ENCODE peak calls at places on chromosomes 11 and 22, in eight cellular contexts. W, P, O, V, L, K, U and E are unnamed samples. For H3K9me3 and H3K27me3, the result is how much of the 10 kb centered on the place peaks cover.

GRCh38 chr11:46050065-46050464 is 71.2 kb downstream of the PHF21A start:
- DNase-seq in L (peak), W (peak), O (peak), V (peak), U (peak), K (no peak), P (peak), E (peak)

GRCh38 chr11:58926251-58926650 is 13.0 kb upstream of the GLYATL1 start:
- DNase-seq in K (no peak), P (no peak), L (no peak), W (no peak), V (no peak), O (no peak), U (peak), E (no peak)

GRCh38 chr11:127000291-127000968 is at the start of gene KIRREL3:
- DNase-seq in U (no peak), W (no peak), K (peak), V (no peak), L (peak), P (no peak), O (no peak), E (no peak)

GRCh38 chr11:12112150-12112520 is 1.7 kb downstream of the MICAL2 start:
- DNase-seq in V (no peak), U (no peak), P (no peak), O (no peak), W (no peak), K (no peak), L (no peak), E (no peak)

GRCh38 chr11:133606122-133606521 is 73.8 kb upstream of the OPCML start:
- DNase-seq in K (no peak), U (no peak), V (no peak), O (no peak), L (no peak), W (no peak), P (no peak), E (no peak)

GRCh38 chr22:40400173-40400572 is 29.8 kb downstream of the SGSM3 start:
- DNase-seq in O (no peak), V (peak), K (no peak), U (no peak), W (no peak), P (no peak), L (no peak), E (no peak)

GRCh38 chr11:116984186-116984585 is 114.0 kb downstream of the SIK3 start:
- DNase-seq in L (no peak), V (no peak), O (no peak), U (peak), P (no peak), W (no peak), K (no peak), E (no peak)

GRCh38 chr11:41983458-41983857 is 524.0 kb upstream of the LRRC4C start:
- DNase-seq in V (no peak), W (no peak), P (no peak), L (no peak), U (peak), K (no peak), O (no peak), E (no peak)

GRCh38 chr11:129225190-129225589 is 33.1 kb upstream of the ARHGAP32 start:
- DNase-seq in W (no peak), L (no peak), U (peak), P (no peak), K (no peak), O (no peak), V (no peak), E (no peak)

GRCh38 chr22:48796295-48797015 is 1031.2 kb downstream of the BRD1 start:
- DNase-seq in U (no peak), P (no peak), K (no peak), W (no peak), V (no peak), O (no peak), L (no peak), E (no peak)

GRCh38 chr22:38110008-38110862 is at the start of gene BAIAP2L2:
- DNase-seq in O (peak), U (peak), V (no peak), K (no peak), P (no peak), L (no peak), W (no peak), E (no peak)

GRCh38 chr22:39913886-39914285 is 13.0 kb downstream of the GRAP2 start:
- DNase-seq in W (no peak), P (peak), U (no peak), K (peak), O (no peak), L (no peak), V (no peak), E (no peak)

GRCh38 chr11:97158256-97158655 is 768.4 kb downstream of the JRKL start:
- DNase-seq in P (no peak), K (no peak), W (no peak), V (no peak), U (no peak), O (no peak), L (no peak), E (no peak)

GRCh38 chr11:94732617-94733292 is 35.4 kb upstream of the AMOTL1 start:
- DNase-seq in K (no peak), P (no peak), U (peak), L (peak), O (peak), V (peak), W (no peak), E (peak)

GRCh38 chr11:64713781-64714363 is 9.1 kb downstream of the NRXN2 start:
- DNase-seq in V (no peak), K (no peak), L (no peak), P (no peak), W (no peak), U (no peak), O (no peak), E (no peak)

GRCh38 chr11:66685276-66686099 is 7.8 kb upstream of the RBM4B start:
- DNase-seq in U (no peak), P (no peak), K (no peak), W (no peak), L (no peak), V (no peak), O (no peak), E (no peak)

GRCh38 chr11:28049338-28050216 is 58.4 kb downstream of the KIF18A start:
- DNase-seq in V (no peak), L (no peak), P (no peak), U (peak), W (no peak), K (no peak), O (no peak), E (no peak)

GRCh38 chr11:77019976-77020591 is 14.1 kb upstream of the B3GNT6 start:
- DNase-seq in P (no peak), L (no peak), O (peak), K (no peak), U (peak), W (no peak), V (no peak), E (no peak)

GRCh38 chr22:44700456-44700855 is 1.5 kb upstream of the PRR5 start:
- DNase-seq in O (no peak), U (no peak), W (no peak), L (no peak), K (no peak), V (no peak), P (no peak), E (no peak)

GRCh38 chr22:39244496-39245129 is at the start of gene PDGFB:
- DNase-seq in P (no peak), V (no peak), W (peak), O (peak), L (peak), U (peak), K (no peak), E (peak)

GRCh38 chr22:38204784-38205183 is 3.0 kb downstream of the MAFF start:
- DNase-seq in W (no peak), U (no peak), L (no peak), P (no peak), O (no peak), V (no peak), K (no peak), E (no peak)

GRCh38 chr11:34351687-34352469 is 5.9 kb downstream of the ABTB2 start:
- DNase-seq in K (no peak), V (no peak), U (no peak), L (no peak), O (no peak), W (no peak), P (no peak), E (no peak)

GRCh38 chr11:75603791-75604736 is 42.0 kb downstream of the SERPINH1 start:
- DNase-seq in U (peak), P (no peak), W (no peak), L (peak), V (no peak), O (peak), K (no peak), E (no peak)

GRCh38 chr11:114354076-114354475 is 46.2 kb downstream of the C11orf71 start:
- DNase-seq in P (no peak), L (peak), V (no peak), U (peak), K (no peak), O (peak), W (no peak), E (no peak)

GRCh38 chr11:95074806-95075563 is 8.3 kb downstream of the SRSF8 start:
- DNase-seq in P (no peak), U (peak), K (no peak), L (peak), O (peak), V (peak), W (peak), E (peak)

GRCh38 chr11:3073029-3073435 is 15.8 kb upstream of the CARS1 start:
- DNase-seq in U (no peak), L (no peak), P (no peak), K (no peak), V (no peak), O (no peak), W (no peak), E (no peak)

GRCh38 chr11:45289369-45289768 is 3.2 kb upstream of the SYT13 start:
- DNase-seq in V (no peak), L (no peak), O (no peak), P (no peak), U (peak), K (no peak), W (no peak), E (no peak)

GRCh38 chr11:115930886-115931537 is 426.8 kb upstream of the CADM1 start:
- DNase-seq in W (no peak), P (no peak), K (no peak), V (no peak), L (peak), U (no peak), O (no peak), E (no peak)

GRCh38 chr11:3216027-3216525 is 2.5 kb downstream of the MRGPRG start:
- DNase-seq in L (no peak), W (peak), V (no peak), O (no peak), U (no peak), P (no peak), K (no peak), E (peak)

GRCh38 chr11:70826950-70827349 is 425.4 kb downstream of the SHANK2 start:
- DNase-seq in P (no peak), O (no peak), U (no peak), W (no peak), V (no peak), L (peak), K (no peak), E (no peak)

GRCh38 chr11:70829160-70829899 is 423.0 kb downstream of the SHANK2 start:
- DNase-seq in L (no peak), K (no peak), P (no peak), U (no peak), V (no peak), O (no peak), W (no peak), E (no peak)

GRCh38 chr11:70825893-70826540 is 426.4 kb downstream of the SHANK2 start:
- DNase-seq in P (peak), K (no peak), W (peak), L (no peak), O (no peak), U (no peak), V (no peak), E (no peak)

GRCh38 chr11:70826541-70826943 is 425.8 kb downstream of the SHANK2 start:
- DNase-seq in U (no peak), K (peak), P (peak), O (no peak), V (no peak), W (peak), L (peak), E (no peak)

GRCh38 chr11:70828498-70829159 is 423.7 kb downstream of the SHANK2 start:
- DNase-seq in L (peak), V (no peak), U (no peak), O (no peak), W (no peak), K (no peak), P (no peak), E (no peak)
- H3K9me3 ChIP-seq in L (under half), V (under half), U (under half), O (under half), W (under half), K (under half), P (under half), E (under half)

DNA sequence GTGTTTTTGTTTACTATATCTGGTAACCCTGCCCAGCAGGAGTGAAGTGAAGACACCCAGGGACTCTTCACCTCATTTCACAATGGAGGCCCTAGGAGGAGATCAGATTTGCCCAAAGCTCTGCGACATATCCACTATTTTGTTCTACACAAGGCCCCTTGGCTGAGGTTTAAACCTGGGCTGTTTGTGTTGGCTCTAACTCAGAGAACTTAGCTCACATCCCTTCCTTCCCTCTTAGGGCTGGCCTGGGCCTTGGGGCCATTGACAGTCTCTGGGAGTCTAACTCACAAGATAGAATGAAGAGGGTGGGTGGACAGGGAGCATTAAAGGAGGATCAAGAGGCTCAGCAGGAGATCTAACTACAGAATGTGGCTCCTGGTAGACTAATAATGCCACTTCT is 8.2 kb upstream of the PLA2G3 start:
- DNase-seq in K (no peak), O (no peak), L (no peak), U (no peak), P (no peak), W (no peak), V (no peak), E (no peak)
- H3K27me3 ChIP-seq in K (under half), O (under half), L (under half), U (under half), P (under half), W (under half), V (under half), E (under half)

GRCh38 chr22:47352920-47353700 is 590.7 kb downstream of the TBC1D22A start:
- DNase-seq in L (no peak), U (no peak), V (no peak), O (no peak), W (peak), K (peak), P (no peak), E (no peak)
- H3K9me3 ChIP-seq in L (under half), U (under half), V (under half), O (under half), W (under half), K (under half), P (half or more), E (under half)

DNA sequence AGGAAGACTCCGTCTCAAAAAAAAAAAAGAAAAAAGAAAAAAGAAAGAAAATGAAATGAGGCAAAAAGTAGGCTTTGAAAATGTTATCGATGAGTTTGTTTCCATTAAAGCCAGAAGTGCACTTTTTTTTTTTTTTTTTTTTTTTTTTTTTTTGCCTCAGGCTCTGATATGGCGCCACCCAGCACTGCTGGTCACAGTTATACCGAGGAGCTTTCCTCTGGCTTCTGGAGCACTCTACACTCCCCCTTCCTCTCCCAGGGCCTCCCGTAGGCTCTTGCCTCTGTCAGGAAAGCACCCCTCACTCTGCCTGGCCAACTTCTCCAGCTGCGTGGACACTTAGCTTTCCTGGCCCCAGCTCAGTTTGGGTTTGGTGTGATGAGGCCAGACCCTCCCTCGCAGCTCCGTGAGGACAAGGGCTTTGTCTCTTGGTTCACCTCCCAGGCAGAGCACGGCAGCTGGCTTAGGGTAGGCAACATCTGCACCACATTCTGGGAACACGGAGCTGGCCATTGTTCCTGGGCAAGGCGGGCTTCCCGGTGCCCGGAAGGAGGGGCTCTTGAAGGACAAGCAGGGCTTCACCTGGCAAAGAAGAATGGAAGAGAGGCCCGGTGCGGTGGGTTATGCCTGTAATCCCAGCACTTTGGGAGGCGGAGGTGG is 16.9 kb downstream of the FADS2 start:
- DNase-seq in K (no peak), W (no peak), O (no peak), P (no peak), V (no peak), U (no peak), L (no peak), E (no peak)
- H3K27me3 ChIP-seq in K (under half), W (under half), O (under half), P (under half), V (under half), U (under half), L (under half), E (under half)

DNA sequence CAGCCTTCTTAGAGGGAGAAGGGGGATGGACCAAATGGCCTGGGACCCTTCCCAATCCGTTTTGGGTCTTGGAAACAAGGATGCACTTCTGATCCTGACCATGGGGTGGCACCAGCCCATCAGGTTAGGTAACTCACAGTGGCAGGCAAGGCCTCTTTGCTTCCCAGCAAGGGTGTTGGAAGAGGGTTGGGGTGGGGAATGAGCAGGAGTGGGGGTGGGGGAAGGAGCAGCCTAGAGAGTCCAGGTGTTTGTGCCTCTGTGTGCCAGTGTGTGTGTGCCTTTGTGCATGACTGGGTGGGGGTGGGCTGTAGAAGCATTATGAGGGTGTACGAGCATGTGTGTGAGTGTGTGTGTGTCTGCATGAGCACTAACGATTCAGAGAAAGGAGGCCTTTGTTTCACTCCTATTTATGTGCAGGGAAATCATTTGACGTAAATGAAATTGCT is 213.1 kb downstream of the INSC start:
- DNase-seq in O (peak), V (peak), W (peak), P (peak), L (peak), K (peak), U (peak), E (peak)
- H3K9me3 ChIP-seq in O (under half), V (under half), W (under half), P (under half), L (under half), K (under half), U (under half), E (under half)

GRCh38 chr22:36281726-36282077 is 28.8 kb downstream of the APOL1 start:
- DNase-seq in L (no peak), O (no peak), V (no peak), P (no peak), W (no peak), K (no peak), U (no peak), E (no peak)
- H3K27me3 ChIP-seq in L (under half), O (under half), V (under half), P (under half), W (under half), K (under half), U (under half), E (under half)

DNA sequence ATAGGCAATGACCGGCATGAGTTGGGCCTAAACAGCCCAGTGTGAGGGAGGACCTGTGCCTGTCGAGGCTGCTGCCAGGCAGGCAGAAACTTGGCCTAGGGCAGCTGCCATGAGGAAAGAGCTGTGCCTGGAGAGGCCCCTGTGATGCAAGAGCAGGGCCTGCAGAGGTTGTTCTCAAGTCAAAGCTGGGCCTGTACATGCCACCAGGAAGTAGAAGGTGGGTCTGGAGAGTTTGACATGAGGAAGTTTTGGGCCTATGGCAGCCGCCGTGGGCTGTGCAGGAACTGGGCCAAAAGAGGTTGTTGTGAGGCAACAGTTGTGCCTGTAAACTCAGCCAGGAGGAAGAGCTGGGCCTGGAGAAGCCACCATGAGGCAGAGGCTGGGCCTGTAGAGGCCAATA is 43.2 kb downstream of the OR4C45 start:
- DNase-seq in K (no peak), L (no peak), O (no peak), P (no peak), U (no peak), W (no peak), V (no peak), E (no peak)
- H3K9me3 ChIP-seq in K (under half), L (under half), O (under half), P (half or more), U (under half), W (under half), V (under half), E (under half)